ENCODE peak calls at places on chromosomes 2 and 18, in ten cellular contexts. L is breast epithelium; N is sigmoid colon; P is CD4-positive, alpha-beta memory T cell; R is spleen; V is right cardiac atrium; S is mesendoderm; H is lower lobe of right lung; T is neural progenitor cell; U is pancreas. O is an unnamed sample. For H3K4me1, the result is how much of the 10 kb centered on the place peaks cover.

GRCh38 chr2:28753043-28753683 is 1.5 kb downstream of the PPP1CB start:
- DNase-seq in H (peak), U (peak), N (peak), L (peak), P (peak), V (peak), S (peak), R (peak), T (peak), O (peak)

GRCh38 chr2:45134014-45134413 is 124.8 kb upstream of the SIX2 start:
- DNase-seq in N (no peak), V (no peak), P (no peak), L (no peak), R (no peak), S (no peak), H (no peak), T (no peak), U (no peak), O (no peak)

GRCh38 chr18:68456985-68457384 is 257.9 kb downstream of the TMX3 start:
- DNase-seq in N (no peak), U (no peak), H (no peak), S (no peak), P (no peak), R (no peak), V (no peak), T (no peak), L (no peak), O (no peak)

GRCh38 chr2:178386951-178387602 is 63.9 kb downstream of the PRKRA start:
- DNase-seq in S (no peak), N (no peak), U (no peak), H (no peak), V (no peak), R (no peak), T (no peak), L (no peak), P (no peak), O (no peak)

GRCh38 chr2:61416871-61417645 is 53.8 kb downstream of the USP34 start:
- DNase-seq in N (no peak), P (no peak), U (no peak), R (no peak), T (no peak), H (no peak), L (no peak), S (no peak), V (no peak), O (no peak)

GRCh38 chr2:224194161-224194560 is 155.1 kb upstream of the SERPINE2 start:
- DNase-seq in V (no peak), H (no peak), N (no peak), S (no peak), R (no peak), P (no peak), T (no peak), U (no peak), L (no peak), O (no peak)

GRCh38 chr2:198711484-198711883 is 746.3 kb downstream of the SATB2 start:
- DNase-seq in P (no peak), U (no peak), V (no peak), T (no peak), H (no peak), S (no peak), N (no peak), L (no peak), R (no peak), O (no peak)

GRCh38 chr2:191013876-191014652 is at the start of gene STAT1:
- DNase-seq in U (peak), H (peak), R (peak), P (peak), N (peak), S (peak), V (peak), T (peak), L (peak), O (peak)

GRCh38 chr2:37629529-37629928 is 41.9 kb downstream of the CDC42EP3 start:
- DNase-seq in P (no peak), H (no peak), L (no peak), V (no peak), T (no peak), N (no peak), U (no peak), R (no peak), S (no peak), O (no peak)

GRCh38 chr18:35095983-35096676 is 54.9 kb downstream of the MAPRE2 start:
- DNase-seq in S (no peak), N (no peak), P (no peak), U (no peak), L (no peak), R (no peak), T (no peak), H (no peak), V (no peak), O (no peak)

GRCh38 chr2:236211281-236211680 is 43.1 kb upstream of the GBX2 start:
- DNase-seq in H (no peak), T (no peak), N (no peak), V (no peak), U (no peak), L (no peak), R (no peak), P (no peak), S (no peak), O (no peak)

GRCh38 chr2:170929686-170930050 is 615 bp downstream of the GORASP2 start:
- DNase-seq in S (peak), V (peak), H (peak), L (peak), U (peak), T (peak), N (peak), P (no peak), R (peak), O (peak)

GRCh38 chr2:79596403-79596802 is 83.6 kb downstream of the CTNNA2 start:
- DNase-seq in N (no peak), R (no peak), T (no peak), P (no peak), S (no peak), L (no peak), U (no peak), H (no peak), V (no peak), O (no peak)

GRCh38 chr2:113169002-113169530 is 4.7 kb upstream of the PSD4 start:
- DNase-seq in N (no peak), R (peak), V (no peak), S (no peak), T (no peak), H (no peak), P (peak), U (no peak), L (no peak), O (peak)
- H3K4me1 ChIP-seq in N (under half), R (under half), V (under half), S (under half), T (under half), H (under half), P (half or more), U (under half), L (under half), O (half or more)

GRCh38 chr2:69641887-69642708 is 1.4 kb downstream of the AAK1 start:
- DNase-seq in V (no peak), H (no peak), S (no peak), L (no peak), R (no peak), N (no peak), P (peak), T (no peak), U (no peak), O (peak)
- H3K4me1 ChIP-seq in V (under half), H (half or more), S (under half), L (under half), R (under half), N (half or more), P (half or more), T (under half), U (under half), O (half or more)

DNA sequence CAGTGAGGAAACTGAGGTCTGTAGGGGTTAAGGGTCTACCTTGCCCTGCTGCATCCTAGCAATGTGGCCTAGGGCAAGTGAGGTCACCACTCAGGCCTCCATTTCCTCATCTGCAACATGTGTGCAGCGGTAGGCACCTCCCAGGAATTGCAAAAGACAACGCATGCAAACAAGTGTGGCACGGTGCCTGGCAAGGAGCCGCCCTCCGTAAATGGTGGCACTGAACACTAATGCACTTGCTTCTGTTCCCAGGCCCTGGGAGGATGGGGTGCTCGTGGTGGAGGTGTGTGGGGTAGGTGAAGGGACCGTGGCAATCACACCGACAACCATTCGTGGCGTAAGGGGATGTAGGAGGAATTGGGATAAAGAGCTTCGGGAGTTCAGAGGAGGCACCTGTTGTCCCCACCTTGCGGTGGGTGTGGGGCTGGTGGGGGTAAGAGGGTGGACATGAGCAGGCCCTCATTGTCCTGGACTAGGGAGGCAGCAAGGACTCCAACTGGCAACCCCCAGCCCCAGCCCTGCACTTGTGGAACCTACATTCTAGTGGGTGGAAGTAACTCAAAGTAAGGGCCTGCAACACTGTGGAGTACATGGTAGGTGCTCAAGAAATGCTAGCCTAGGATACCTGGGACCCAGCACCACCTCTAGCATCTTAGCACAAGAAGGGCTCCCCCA is 26.0 kb downstream of the ATOH8 start:
- DNase-seq in L (no peak), U (peak), S (no peak), H (no peak), V (peak), N (no peak), T (no peak), R (peak), P (no peak), O (no peak)
- H3K4me1 ChIP-seq in L (under half), U (under half), S (under half), H (half or more), V (under half), N (under half), T (under half), R (under half), P (under half), O (under half)

GRCh38 chr18:48614005-48614404 is 75.2 kb downstream of the CTIF start:
- DNase-seq in T (no peak), L (no peak), V (no peak), N (no peak), S (no peak), P (no peak), R (no peak), U (no peak), H (no peak), O (no peak)
- H3K4me1 ChIP-seq in T (under half), L (under half), V (under half), N (half or more), S (under half), P (under half), R (under half), U (under half), H (under half), O (under half)

GRCh38 chr18:23551978-23552377 is 34.3 kb downstream of the NPC1 start:
- DNase-seq in R (no peak), U (no peak), P (no peak), S (no peak), N (no peak), H (no peak), T (no peak), V (no peak), L (no peak), O (no peak)

GRCh38 chr18:23553887-23554286 is 32.4 kb downstream of the NPC1 start:
- DNase-seq in H (no peak), P (no peak), S (no peak), T (no peak), U (no peak), V (no peak), L (no peak), R (no peak), N (no peak), O (no peak)

GRCh38 chr18:23548719-23549118 is 37.6 kb downstream of the NPC1 start:
- DNase-seq in T (no peak), H (no peak), R (no peak), P (no peak), S (no peak), N (no peak), V (no peak), U (no peak), L (no peak), O (no peak)

GRCh38 chr18:23547806-23548205 is 38.5 kb downstream of the NPC1 start:
- DNase-seq in R (no peak), U (no peak), N (no peak), S (no peak), V (no peak), L (no peak), P (no peak), H (no peak), T (no peak), O (no peak)

DNA sequence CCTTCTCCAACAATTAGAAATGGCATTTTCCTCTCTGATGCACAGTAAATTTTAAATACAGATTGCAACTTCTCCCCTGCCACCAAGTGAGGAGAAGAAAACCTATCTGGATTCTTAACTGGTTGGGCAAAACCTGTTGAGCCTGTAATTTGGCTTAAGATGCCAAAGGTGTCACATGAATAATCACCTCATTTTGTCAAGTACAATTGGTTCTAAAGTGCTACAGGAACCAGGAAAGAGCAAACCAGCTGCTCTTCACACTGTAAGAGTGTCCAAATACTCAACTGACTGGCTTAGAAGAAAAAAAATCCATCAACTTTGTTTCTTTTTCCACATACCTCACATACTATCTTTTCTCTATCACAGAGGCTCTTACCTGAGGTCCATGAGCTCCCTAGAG is 35.4 kb downstream of the NPC1 start:
- DNase-seq in V (no peak), L (no peak), U (no peak), R (no peak), T (no peak), N (no peak), H (no peak), S (no peak), P (no peak), O (no peak)
- H3K4me1 ChIP-seq in V (under half), L (under half), U (under half), R (under half), T (under half), N (under half), H (under half), S (under half), P (under half), O (under half)

DNA sequence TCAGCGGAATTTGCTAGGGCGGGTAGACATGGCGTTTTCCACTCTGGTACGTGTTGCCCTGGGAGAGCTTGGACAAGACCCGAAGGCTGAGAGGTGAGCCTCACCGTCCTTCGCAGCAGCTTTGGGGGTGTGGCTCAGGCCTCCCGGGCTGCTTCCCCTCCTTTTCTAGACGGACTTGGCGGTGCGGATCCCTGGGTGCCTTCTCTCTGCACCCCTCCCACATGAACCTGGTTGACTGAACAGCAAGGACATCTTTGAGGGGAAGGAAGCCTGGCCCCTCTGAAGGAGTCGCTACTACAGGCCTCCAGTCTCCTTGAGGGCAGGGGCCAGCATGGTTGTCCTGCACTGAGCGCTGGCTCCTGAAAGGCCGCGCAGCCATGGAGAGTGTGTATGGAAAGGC is 9.7 kb downstream of the CNNM4 start:
- DNase-seq in S (no peak), P (no peak), T (no peak), R (no peak), V (no peak), N (no peak), U (no peak), H (no peak), L (no peak), O (no peak)
- H3K4me1 ChIP-seq in S (under half), P (under half), T (under half), R (under half), V (under half), N (under half), U (under half), H (under half), L (under half), O (under half)

GRCh38 chr2:8314063-8314462 is 367.8 kb upstream of the ID2 start:
- DNase-seq in P (no peak), R (no peak), N (no peak), V (no peak), T (no peak), L (no peak), U (no peak), S (no peak), H (peak), O (no peak)
- H3K4me1 ChIP-seq in P (half or more), R (under half), N (under half), V (under half), T (under half), L (under half), U (under half), S (under half), H (under half), O (half or more)

GRCh38 chr2:24832991-24833671 is 39.9 kb downstream of the CENPO start:
- DNase-seq in L (no peak), R (peak), P (no peak), N (no peak), U (no peak), S (no peak), T (peak), H (no peak), V (no peak), O (no peak)
- H3K4me1 ChIP-seq in L (under half), R (under half), P (under half), N (under half), U (under half), S (under half), T (under half), H (under half), V (under half), O (under half)

GRCh38 chr2:20638014-20638413 is 12.9 kb downstream of the HS1BP3 start:
- DNase-seq in S (no peak), R (no peak), L (no peak), N (no peak), U (no peak), T (no peak), V (peak), H (no peak), P (no peak), O (peak)
- H3K4me1 ChIP-seq in S (under half), R (under half), L (under half), N (half or more), U (under half), T (under half), V (under half), H (under half), P (under half), O (under half)

O was measured in CD8-positive, alpha-beta memory T cell.